ENCODE peak calls at places on chromosomes 16 and 17, in nine cellular contexts. Q, P, R, O, I, C, B, V and Z are unnamed samples.

GRCh38 chr16:1454561-1454960 is 10.2 kb upstream of the CCDC154 start:
- DNase-seq in Q (no peak), P (no peak), R (no peak), O (no peak), I (no peak), C (no peak), B (no peak), V (no peak), Z (no peak)

GRCh38 chr17:15343749-15344148 is 2.4 kb upstream of the TEKT3 start:
- DNase-seq in Q (no peak), P (peak; percentile 35), R (peak; percentile 30), O (no peak), I (no peak), C (peak; percentile 24), B (no peak), V (no peak), Z (no peak)

GRCh38 chr17:41610965-41611640 is 1.5 kb downstream of the KRT16 start:
- DNase-seq in Q (no peak), P (no peak), R (no peak), O (no peak), I (no peak), C (no peak), B (no peak), V (no peak), Z (no peak)

GRCh38 chr17:14016858-14017257 is 52.4 kb upstream of the COX10 start:
- DNase-seq in Q (no peak), P (no peak), R (no peak), O (no peak), I (no peak), C (no peak), B (no peak), V (no peak), Z (no peak)

GRCh38 chr16:22675745-22676540 is 138.0 kb upstream of the HS3ST2 start:
- DNase-seq in Q (no peak), P (no peak), R (no peak), O (no peak), I (no peak), C (no peak), B (no peak), V (no peak), Z (no peak)

GRCh38 chr16:70428178-70428998 is 10.5 kb downstream of the ST3GAL2 start:
- DNase-seq in Q (peak; percentile 85), P (peak; percentile 98), R (peak; percentile 72), O (peak; percentile 92), I (peak; percentile 19), C (peak; percentile 93), B (peak; percentile 61), V (peak; percentile 63), Z (peak; percentile 81)

GRCh38 chr17:36994438-36994837 is 45.7 kb downstream of the AATF start:
- DNase-seq in Q (no peak), P (peak; percentile 88), R (no peak), O (no peak), I (no peak), C (peak; percentile 30), B (no peak), V (no peak), Z (no peak)

GRCh38 chr16:57143125-57143965 is 42.5 kb downstream of the PSME3IP1 start:
- DNase-seq in Q (no peak), P (no peak), R (no peak), O (no peak), I (peak; percentile 55), C (no peak), B (no peak), V (no peak), Z (no peak)

GRCh38 chr16:67555795-67556212 is 6.5 kb upstream of the CTCF start:
- DNase-seq in Q (no peak), P (peak; percentile 66), R (peak; percentile 37), O (no peak), I (no peak), C (peak; percentile 85), B (peak; percentile 56), V (no peak), Z (peak; percentile 32)

GRCh38 chr17:74212262-74212912 is 984 bp upstream of the TTYH2 start:
- DNase-seq in Q (no peak), P (peak; percentile 19), R (peak; percentile 16), O (no peak), I (no peak), C (no peak), B (no peak), V (no peak), Z (no peak)